ENCODE peak calls at places on chromosomes 6 and 20, in ten cellular contexts. Q is hepatocyte, P is GM04504, T is NCI-H1417, E is astrocyte of the cerebellum, O is brain microvascular endothelial cell, B is ovary, A is GM20000, I is erythroblast, K is ecto neural progenitor cell. N is an unnamed sample.

GRCh38 chr6:70415247-70415646 is 1.9 kb downstream of the FAM135A start:
- DNase-seq in A (peak; percentile 27), O (no peak), Q (no peak), K (no peak), I (no peak), B (no peak), T (no peak), E (no peak), P (no peak), N (no peak)

GRCh38 chr6:44257007-44257752 is at the start of gene SLC35B2:
- DNase-seq in K (peak; percentile 90), O (peak; percentile 47), A (peak; percentile 89), Q (peak; percentile 89), B (peak; percentile 85), I (peak; percentile 89), P (no peak), E (no peak), T (peak; percentile 76), N (no peak)

GRCh38 chr20:37071481-37071911 is 24.3 kb downstream of the RBL1 start:
- DNase-seq in I (no peak), T (no peak), B (no peak), O (peak; percentile 45), A (no peak), Q (no peak), P (peak; percentile 16), E (no peak), K (no peak), N (no peak)

GRCh38 chr20:15799871-15800270 is 773.4 kb downstream of the KIF16B start:
- DNase-seq in K (no peak), T (no peak), B (no peak), O (peak; percentile 51), I (no peak), P (peak; percentile 27), A (no peak), Q (no peak), E (peak; percentile 55), N (no peak)

GRCh38 chr20:17835941-17836861 is 132.4 kb downstream of the SNX5 start:
- DNase-seq in I (no peak), P (peak; percentile 63), E (peak; percentile 97), Q (peak; percentile 73), K (no peak), T (no peak), B (peak; percentile 60), A (no peak), O (no peak), N (no peak)

GRCh38 chr20:14288341-14289330 is 48.8 kb downstream of the FLRT3 start:
- DNase-seq in K (no peak), P (peak; percentile 7), A (no peak), Q (peak; percentile 7), B (no peak), T (no peak), I (no peak), E (no peak), O (peak; percentile 69), N (peak; percentile 72)

GRCh38 chr6:143680157-143680556 is 2.4 kb downstream of the PHACTR2 start:
- DNase-seq in I (no peak), O (no peak), K (no peak), B (no peak), P (no peak), T (no peak), E (no peak), A (no peak), Q (no peak), N (no peak)

GRCh38 chr20:19122395-19122794 is 90.0 kb upstream of the SLC24A3 start:
- DNase-seq in O (no peak), Q (no peak), T (no peak), E (no peak), I (no peak), B (no peak), A (no peak), P (no peak), K (no peak), N (no peak)

GRCh38 chr20:24668791-24669190 is 199.4 kb downstream of the SYNDIG1 start:
- DNase-seq in E (no peak), O (no peak), P (no peak), Q (no peak), K (no peak), B (no peak), I (no peak), A (no peak), T (no peak), N (no peak)

GRCh38 chr20:35355372-35355771 is 56.4 kb downstream of the UQCC1 start:
- DNase-seq in O (no peak), B (no peak), E (no peak), K (no peak), Q (no peak), P (no peak), I (no peak), T (no peak), A (no peak), N (no peak)

GRCh38 chr6:51301969-51302368 is 483.3 kb downstream of the TFAP2B start:
- DNase-seq in Q (no peak), P (no peak), K (no peak), T (no peak), O (no peak), B (no peak), E (no peak), I (no peak), A (no peak), N (no peak)

GRCh38 chr6:136889271-136890193 is 32.6 kb upstream of the SLC35D3 start:
- DNase-seq in K (no peak), T (no peak), E (no peak), B (no peak), I (no peak), Q (no peak), A (no peak), P (no peak), O (no peak), N (no peak)

GRCh38 chr20:54668271-54669053 is 193.1 kb downstream of the DOK5 start:
- DNase-seq in A (peak; percentile 36), B (no peak), Q (peak; percentile 62), T (peak; percentile 59), K (no peak), O (no peak), P (no peak), E (no peak), I (peak; percentile 12), N (no peak)

N was measured in HCT116.